ENCODE peak calls at places on chromosomes 6 and 20, in six cellular contexts. K is stomach, X is tibial nerve, J is A549, Y is transverse colon, U is sigmoid colon. Q is an unnamed sample.

GRCh38 chr20:17579369-17580039 is 9.6 kb downstream of the DSTN start:
- DNase-seq in K (no peak), X (no peak), J (no peak), Y (no peak), U (no peak), Q (no peak)

GRCh38 chr20:58700121-58700780 is 7.7 kb downstream of the NPEPL1 start:
- DNase-seq in K (no peak), X (no peak), J (no peak), Y (peak; percentile 4), U (peak; percentile 51), Q (no peak)

GRCh38 chr6:402901-403658 is 11.5 kb downstream of the IRF4 start:
- DNase-seq in K (no peak), X (no peak), J (no peak), Y (no peak), U (no peak), Q (no peak)

GRCh38 chr6:135215160-135215559 is 34.1 kb downstream of the MYB start:
- DNase-seq in K (no peak), X (no peak), J (no peak), Y (no peak), U (no peak), Q (no peak)

GRCh38 chr6:20534906-20535305 is 649 bp downstream of the CDKAL1 start:
- DNase-seq in K (no peak), X (no peak), J (no peak), Y (no peak), U (no peak), Q (peak; percentile 33)

GRCh38 chr6:19753822-19754221 is 83.3 kb upstream of the ID4 start:
- DNase-seq in K (no peak), X (no peak), J (no peak), Y (no peak), U (no peak), Q (no peak)

GRCh38 chr6:145895802-145896201 is 68.4 kb downstream of the SHPRH start:
- DNase-seq in K (no peak), X (no peak), J (peak; percentile 0), Y (no peak), U (no peak), Q (no peak)

GRCh38 chr6:4023240-4023639 is 55.7 kb downstream of the FAM217A start:
- DNase-seq in K (no peak), X (no peak), J (no peak), Y (no peak), U (no peak), Q (no peak)

GRCh38 chr6:96235927-96236326 is 220.2 kb downstream of the FUT9 start:
- DNase-seq in K (no peak), X (no peak), J (no peak), Y (no peak), U (no peak), Q (no peak)

GRCh38 chr20:58697201-58697866 is 4.7 kb downstream of the NPEPL1 start:
- DNase-seq in K (no peak), X (no peak), J (no peak), Y (peak; percentile 4), U (peak; percentile 61), Q (no peak)

GRCh38 chr6:79813854-79814477 is 133.4 kb downstream of the ELOVL4 start:
- DNase-seq in K (peak; percentile 81), X (peak; percentile 93), J (peak; percentile 8), Y (peak; percentile 62), U (peak; percentile 77), Q (peak; percentile 80)

GRCh38 chr6:46134216-46134615 is 4.4 kb downstream of the ENPP4 start:
- DNase-seq in K (no peak), X (no peak), J (no peak), Y (no peak), U (no peak), Q (no peak)

GRCh38 chr20:17628101-17628841 is 53.8 kb downstream of the RRBP1 start:
- DNase-seq in K (no peak), X (no peak), J (no peak), Y (no peak), U (peak; percentile 55), Q (no peak)

GRCh38 chr20:33401922-33402369 is 627 bp upstream of the CDK5RAP1 start:
- DNase-seq in K (no peak), X (no peak), J (no peak), Y (no peak), U (no peak), Q (no peak)

GRCh38 chr20:1209447-1210387 is 6.5 kb downstream of the C20orf202 start:
- DNase-seq in K (no peak), X (no peak), J (no peak), Y (no peak), U (no peak), Q (peak; percentile 31)

GRCh38 chr6:152595507-152595906 is 41.7 kb downstream of the SYNE1 start:
- DNase-seq in K (no peak), X (no peak), J (no peak), Y (no peak), U (no peak), Q (no peak)

GRCh38 chr6:139230421-139230840 is 61.4 kb downstream of the TXLNB start:
- DNase-seq in K (no peak), X (peak; percentile 9), J (no peak), Y (no peak), U (peak; percentile 71), Q (no peak)

GRCh38 chr20:44494681-44495080 is 19.0 kb downstream of the TTPAL start:
- DNase-seq in K (no peak), X (no peak), J (no peak), Y (no peak), U (no peak), Q (no peak)

GRCh38 chr20:31894980-31895675 is 24.7 kb downstream of the TTLL9 start:
- DNase-seq in K (peak; percentile 50), X (peak; percentile 88), J (no peak), Y (peak; percentile 45), U (peak; percentile 86), Q (no peak)

GRCh38 chr20:49957487-49957938 is 21.3 kb downstream of the RNF114 start:
- DNase-seq in K (no peak), X (no peak), J (no peak), Y (no peak), U (peak; percentile 56), Q (no peak)

GRCh38 chr20:10047427-10047826 is 12.6 kb downstream of the ANKEF1 start:
- DNase-seq in K (no peak), X (no peak), J (peak; percentile 42), Y (no peak), U (no peak), Q (peak; percentile 57)

GRCh38 chr6:75268121-75268987 is 16.2 kb downstream of the TMEM30A start:
- DNase-seq in K (no peak), X (no peak), J (no peak), Y (no peak), U (no peak), Q (no peak)

GRCh38 chr6:21281366-21281765 is 312.2 kb upstream of the SOX4 start:
- DNase-seq in K (no peak), X (no peak), J (no peak), Y (no peak), U (no peak), Q (no peak)

GRCh38 chr6:144335914-144336313 is 50.8 kb downstream of the UTRN start:
- DNase-seq in K (no peak), X (no peak), J (no peak), Y (peak; percentile 55), U (no peak), Q (peak; percentile 41)

GRCh38 chr20:53623454-53624206 is 30.0 kb upstream of the ZNF217 start:
- DNase-seq in K (peak; percentile 63), X (peak; percentile 76), J (peak; percentile 71), Y (peak; percentile 74), U (peak; percentile 87), Q (no peak)

GRCh38 chr6:63516186-63516944 is 55.9 kb upstream of the LOC128125822 start:
- DNase-seq in K (no peak), X (no peak), J (no peak), Y (no peak), U (no peak), Q (no peak)
- TF ChIP-seq EP300 in K (no peak), X (no peak), J (peak; percentile 91), Y (no peak), U (no peak), Q (no peak)

GRCh38 chr6:125003070-125003469 is 40.8 kb downstream of the RNF217 start:
- DNase-seq in K (no peak), X (no peak), J (no peak), Y (no peak), U (no peak), Q (no peak)
- TF ChIP-seq EP300 in K (no peak), X (no peak), J (no peak), Y (no peak), U (no peak), Q (no peak)

GRCh38 chr6:164928366-164929154 is 380.8 kb downstream of the C6orf118 start:
- DNase-seq in K (no peak), X (no peak), J (no peak), Y (no peak), U (no peak), Q (no peak)

GRCh38 chr6:164925681-164926530 is 383.5 kb downstream of the C6orf118 start:
- DNase-seq in K (no peak), X (no peak), J (no peak), Y (no peak), U (no peak), Q (no peak)

GRCh38 chr6:164928041-164928321 is 381.4 kb downstream of the C6orf118 start:
- DNase-seq in K (no peak), X (no peak), J (no peak), Y (no peak), U (no peak), Q (no peak)

GRCh38 chr6:164927288-164928040 is 381.9 kb downstream of the C6orf118 start:
- DNase-seq in K (peak; percentile 69), X (peak; percentile 72), J (peak; percentile 13), Y (peak; percentile 42), U (peak; percentile 75), Q (peak; percentile 87)

DNA sequence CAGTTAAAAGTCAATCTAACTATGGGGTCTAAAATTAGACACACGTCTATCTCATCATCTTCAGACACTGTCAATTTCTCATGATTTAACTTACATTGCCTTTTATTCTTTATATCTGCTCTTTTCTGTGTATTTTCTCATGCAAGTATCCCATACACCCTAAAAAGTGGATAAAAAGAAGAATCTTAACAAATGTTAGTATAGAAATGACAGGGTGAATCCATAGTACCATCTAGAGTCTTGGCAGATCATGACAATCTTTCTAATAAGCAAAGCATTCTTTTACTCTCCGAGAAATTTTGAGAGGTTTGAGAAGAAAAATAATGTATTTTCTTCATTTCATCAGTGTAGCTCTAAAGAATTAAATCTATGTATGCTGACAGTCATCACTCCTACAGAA is 382.7 kb downstream of the C6orf118 start:
- DNase-seq in K (no peak), X (no peak), J (no peak), Y (no peak), U (no peak), Q (no peak)
- TF ChIP-seq EP300 in K (no peak), X (no peak), J (no peak), Y (no peak), U (no peak), Q (no peak)

GRCh38 chr20:51258582-51259175 is 235.8 kb upstream of the KCNG1 start:
- DNase-seq in K (no peak), X (no peak), J (peak; percentile 5), Y (no peak), U (no peak), Q (no peak)

GRCh38 chr20:51265366-51265765 is 242.5 kb upstream of the KCNG1 start:
- DNase-seq in K (no peak), X (no peak), J (no peak), Y (no peak), U (no peak), Q (no peak)

GRCh38 chr20:51262240-51262639 is 239.3 kb upstream of the KCNG1 start:
- DNase-seq in K (no peak), X (no peak), J (no peak), Y (no peak), U (no peak), Q (no peak)

GRCh38 chr20:51255417-51255816 is 232.5 kb upstream of the KCNG1 start:
- DNase-seq in K (no peak), X (no peak), J (no peak), Y (no peak), U (no peak), Q (no peak)

GRCh38 chr20:51259455-51259854 is 236.5 kb upstream of the KCNG1 start:
- DNase-seq in K (no peak), X (no peak), J (no peak), Y (no peak), U (no peak), Q (no peak)
- TF ChIP-seq EP300 in K (no peak), X (no peak), J (no peak), Y (no peak), U (no peak), Q (no peak)

Q was measured in H1.